ENCODE peak calls at places on chromosomes 13 and 19, in seven cellular contexts. J is BE2C; R is body of pancreas; C is Karpas-422; E is mucosa of descending colon; P is CD4-positive, alpha-beta T cell; G is spleen. O is an unnamed sample. For H3K9me3, the result is how much of the 10 kb centered on the place peaks cover.

GRCh38 chr13:51519839-51520238 is 64.4 kb upstream of the WDFY2 start:
- DNase-seq in J (no peak), R (no peak), C (no peak), E (no peak), P (no peak), G (no peak), O (no peak)

GRCh38 chr13:101708115-101708514 is 255.6 kb downstream of the ITGBL1 start:
- DNase-seq in J (no peak), R (no peak), C (no peak), E (no peak), P (no peak), G (no peak), O (no peak)

GRCh38 chr19:38173324-38174041 is 50.5 kb downstream of the DPF1 start:
- DNase-seq in J (peak), R (peak), C (no peak), E (no peak), P (no peak), G (peak), O (no peak)

GRCh38 chr19:11203194-11204075 is 6.1 kb upstream of the KANK2 start:
- DNase-seq in J (peak), R (peak), C (peak), E (peak), P (peak), G (no peak), O (peak)

GRCh38 chr13:34522818-34523217 is 419.3 kb upstream of the NBEA start:
- DNase-seq in J (no peak), R (no peak), C (no peak), E (no peak), P (no peak), G (no peak), O (no peak)

GRCh38 chr13:32947411-32947810 is 68.8 kb upstream of the KL start:
- DNase-seq in J (no peak), R (no peak), C (no peak), E (no peak), P (no peak), G (no peak), O (no peak)

GRCh38 chr13:40598599-40598998 is 67.8 kb downstream of the FOXO1 start:
- DNase-seq in J (no peak), R (peak), C (no peak), E (no peak), P (no peak), G (no peak), O (no peak)

GRCh38 chr13:113513761-113514160 is 23.2 kb upstream of the DCUN1D2 start:
- DNase-seq in J (no peak), R (no peak), C (no peak), E (no peak), P (no peak), G (no peak), O (no peak)

GRCh38 chr19:8615813-8616596 is 5.5 kb upstream of the ADAMTS10 start:
- DNase-seq in J (peak), R (peak), C (peak), E (peak), P (peak), G (peak), O (peak)

GRCh38 chr13:99990045-99990977 is 8.7 kb downstream of the ZIC2 start:
- DNase-seq in J (no peak), R (no peak), C (no peak), E (peak), P (no peak), G (no peak), O (no peak)

GRCh38 chr19:2812414-2813234 is 7.0 kb upstream of the ZNF554 start:
- DNase-seq in J (no peak), R (no peak), C (no peak), E (no peak), P (no peak), G (no peak), O (no peak)

GRCh38 chr13:94706101-94706853 is 6.1 kb downstream of the SOX21 start:
- DNase-seq in J (no peak), R (no peak), C (no peak), E (no peak), P (no peak), G (no peak), O (no peak)

GRCh38 chr19:38049105-38049649 is 142.2 kb downstream of the SIPA1L3 start:
- DNase-seq in J (no peak), R (no peak), C (peak), E (no peak), P (peak), G (peak), O (no peak)

GRCh38 chr13:101150998-101151397 is 265.3 kb downstream of the NALCN start:
- DNase-seq in J (no peak), R (peak), C (peak), E (no peak), P (no peak), G (no peak), O (no peak)

GRCh38 chr13:71055644-71056043 is 811.4 kb downstream of the DACH1 start:
- DNase-seq in J (no peak), R (no peak), C (no peak), E (no peak), P (no peak), G (no peak), O (no peak)

GRCh38 chr13:33252103-33252502 is 33.5 kb downstream of the STARD13 start:
- DNase-seq in J (no peak), R (no peak), C (no peak), E (no peak), P (no peak), G (no peak), O (no peak)

GRCh38 chr19:43960411-43960810 is 9.4 kb downstream of the ZNF221 start:
- DNase-seq in J (no peak), R (no peak), C (no peak), E (no peak), P (no peak), G (no peak), O (no peak)
- H3K9me3 ChIP-seq in J (under half), R (half or more), C (under half), E (half or more), P (under half), G (half or more), O (under half)

GRCh38 chr13:97074618-97075017 is 80.3 kb upstream of the OXGR1 start:
- DNase-seq in J (no peak), R (no peak), C (no peak), E (no peak), P (no peak), G (no peak), O (no peak)
- H3K9me3 ChIP-seq in J (under half), R (under half), C (under half), E (under half), P (under half), G (under half), O (under half)

GRCh38 chr19:50053119-50053518 is 27.3 kb downstream of the ZNF473 start:
- DNase-seq in J (no peak), R (no peak), C (no peak), E (no peak), P (no peak), G (no peak), O (no peak)

GRCh38 chr19:50050406-50051223 is 24.8 kb downstream of the ZNF473 start:
- DNase-seq in J (peak), R (peak), C (peak), E (peak), P (peak), G (peak), O (peak)

GRCh38 chr19:50047686-50048085 is 21.9 kb downstream of the ZNF473 start:
- DNase-seq in J (no peak), R (no peak), C (no peak), E (no peak), P (no peak), G (no peak), O (no peak)

GRCh38 chr19:50046649-50047503 is 21.1 kb downstream of the ZNF473 start:
- DNase-seq in J (peak), R (peak), C (peak), E (peak), P (peak), G (no peak), O (peak)

GRCh38 chr19:50051964-50052363 is 26.2 kb downstream of the ZNF473 start:
- DNase-seq in J (no peak), R (no peak), C (no peak), E (no peak), P (no peak), G (no peak), O (no peak)
- H3K9me3 ChIP-seq in J (under half), R (under half), C (under half), E (under half), P (under half), G (under half), O (under half)

DNA sequence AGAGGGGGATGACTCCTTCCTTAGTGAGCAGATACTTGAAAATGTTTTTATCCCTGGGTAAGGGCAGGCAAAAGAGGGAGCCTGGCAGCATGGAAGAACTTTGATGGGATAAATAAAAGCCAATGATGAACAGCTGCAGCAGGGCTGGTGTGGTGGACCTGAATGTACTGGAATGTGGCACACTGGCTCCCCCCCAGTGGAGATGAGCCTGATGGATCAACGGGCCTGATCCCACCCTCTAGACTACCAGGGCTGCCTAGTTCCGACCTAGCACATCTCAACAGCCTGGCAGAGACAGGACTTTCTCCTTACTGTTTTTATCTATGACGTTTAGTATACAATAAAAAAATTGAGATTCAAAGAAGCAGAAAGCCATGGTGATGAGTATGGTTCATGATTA is 20.5 kb downstream of the NLRP11 start:
- DNase-seq in J (no peak), R (no peak), C (no peak), E (no peak), P (no peak), G (no peak), O (no peak)
- H3K9me3 ChIP-seq in J (under half), R (under half), C (under half), E (under half), P (under half), G (under half), O (under half)

GRCh38 chr19:51944798-51945552 is 17.7 kb downstream of the ZNF613 start:
- DNase-seq in J (no peak), R (no peak), C (no peak), E (no peak), P (no peak), G (no peak), O (no peak)
- H3K9me3 ChIP-seq in J (under half), R (half or more), C (half or more), E (half or more), P (half or more), G (half or more), O (under half)